ENCODE peak calls at places on chromosomes 16 and 17, in seven cellular contexts. X is left ventricle myocardium inferior, L is endothelial cell, S is fibroblast of mammary gland, P is foreskin fibroblast, C is mucosa of descending colon, O is mammary epithelial cell. A is an unnamed sample.

GRCh38 chr17:13157656-13158055 is 139.8 kb upstream of the ELAC2 start:
- DNase-seq in X (no peak), L (no peak), P (no peak), S (no peak), C (no peak), O (no peak), A (no peak)

GRCh38 chr17:78745407-78746088 is 36.5 kb downstream of the CYTH1 start:
- DNase-seq in P (peak; percentile 68), L (peak; percentile 31), X (no peak), C (no peak), S (peak; percentile 51), O (no peak), A (peak; percentile 51)

GRCh38 chr17:46768540-46768870 is 50.0 kb downstream of the WNT3 start:
- DNase-seq in S (no peak), L (no peak), P (no peak), C (no peak), X (no peak), O (no peak), A (no peak)

GRCh38 chr17:40525294-40525693 is 23.9 kb upstream of the TNS4 start:
- DNase-seq in X (no peak), O (no peak), L (no peak), P (no peak), S (no peak), C (no peak), A (no peak)

GRCh38 chr17:18156171-18156975 is 27.3 kb upstream of the ALKBH5 start:
- DNase-seq in O (no peak), C (no peak), X (no peak), L (no peak), S (peak; percentile 52), P (peak; percentile 52), A (no peak)

GRCh38 chr16:19681637-19682036 is 36.4 kb downstream of the KNOP1 start:
- DNase-seq in C (no peak), L (no peak), P (no peak), X (no peak), O (no peak), S (no peak), A (no peak)

GRCh38 chr17:44981221-44981968 is 13.3 kb upstream of the C1QL1 start:
- DNase-seq in O (peak; percentile 53), P (peak; percentile 76), C (no peak), L (no peak), X (no peak), S (peak; percentile 81), A (no peak)

GRCh38 chr17:21463779-21464407 is 87.7 kb downstream of the KCNJ12 start:
- DNase-seq in S (no peak), O (no peak), X (no peak), L (peak; percentile 66), P (peak; percentile 10), C (no peak), A (no peak)

GRCh38 chr17:38450699-38451029 is 22.4 kb downstream of the ARHGAP23 start:
- DNase-seq in P (no peak), S (no peak), X (no peak), C (no peak), O (no peak), L (no peak), A (no peak)

GRCh38 chr17:7552621-7553051 is 3.8 kb downstream of the TNFSF12 start:
- DNase-seq in L (no peak), S (no peak), P (no peak), O (no peak), C (no peak), X (no peak), A (no peak)

GRCh38 chr17:45262516-45263476 is 902 bp upstream of the SPATA32 start:
- DNase-seq in P (peak; percentile 75), C (no peak), L (no peak), O (no peak), S (peak; percentile 78), X (no peak), A (no peak)

GRCh38 chr17:17900615-17901520 is 64.1 kb upstream of the SREBF1 start:
- DNase-seq in L (no peak), X (peak; percentile 81), P (peak; percentile 100), O (peak; percentile 77), C (peak; percentile 55), S (peak; percentile 99), A (peak; percentile 60)

GRCh38 chr16:90077757-90078593 is 844 bp upstream of the PRDM7 start:
- DNase-seq in P (peak; percentile 49), S (peak; percentile 39), X (no peak), L (no peak), C (peak; percentile 73), O (no peak), A (peak; percentile 52)

DNA sequence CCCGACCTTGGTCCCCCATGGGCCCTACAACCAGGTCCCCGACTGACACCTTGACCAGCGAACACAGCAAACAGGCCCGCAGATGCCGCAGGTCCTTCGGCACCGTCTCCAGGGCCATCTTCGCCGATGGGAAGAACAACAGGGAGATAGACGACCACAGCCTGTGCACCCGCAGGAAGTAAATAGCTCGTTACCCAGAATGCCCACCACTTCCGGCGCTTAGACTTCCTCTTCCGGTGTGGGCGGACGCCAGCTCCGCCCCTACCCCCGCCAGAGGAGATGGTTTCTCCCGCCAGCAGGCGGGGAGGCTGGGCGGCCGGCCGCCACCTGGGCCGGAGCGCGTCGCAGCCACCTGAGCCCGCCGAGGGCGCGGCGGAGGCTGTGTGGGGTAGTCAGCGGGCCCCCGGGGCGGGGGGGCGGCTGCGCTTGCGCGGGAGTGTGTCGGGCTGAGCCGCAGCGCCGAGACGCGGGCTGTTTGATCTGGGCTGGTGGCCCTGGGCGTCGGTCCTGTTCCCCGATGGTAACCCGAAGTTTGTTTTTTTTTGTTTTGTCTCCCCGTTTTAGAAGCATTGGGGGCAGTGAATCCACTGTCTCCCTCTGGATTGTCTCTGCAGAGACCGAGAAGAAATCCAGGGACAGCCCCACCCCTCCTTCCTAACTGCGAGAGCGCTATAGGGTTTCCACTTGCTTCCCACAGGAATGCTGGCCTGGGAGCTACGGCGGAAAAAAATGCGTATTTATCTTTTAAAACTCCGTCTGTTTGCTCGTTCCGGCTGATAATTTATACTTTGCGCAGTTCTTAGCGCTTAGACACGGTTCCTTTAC is at the start of gene SUPT4H1:
- DNase-seq in S (peak; percentile 88), X (peak; percentile 84), L (peak; percentile 90), C (peak; percentile 96), P (peak; percentile 96), O (peak; percentile 95), A (peak; percentile 92)
- TF ChIP-seq CTCF in S (no peak), X (peak; percentile 14), L (no peak), C (no peak), P (no peak), O (peak; percentile 1), A (no peak)

DNA sequence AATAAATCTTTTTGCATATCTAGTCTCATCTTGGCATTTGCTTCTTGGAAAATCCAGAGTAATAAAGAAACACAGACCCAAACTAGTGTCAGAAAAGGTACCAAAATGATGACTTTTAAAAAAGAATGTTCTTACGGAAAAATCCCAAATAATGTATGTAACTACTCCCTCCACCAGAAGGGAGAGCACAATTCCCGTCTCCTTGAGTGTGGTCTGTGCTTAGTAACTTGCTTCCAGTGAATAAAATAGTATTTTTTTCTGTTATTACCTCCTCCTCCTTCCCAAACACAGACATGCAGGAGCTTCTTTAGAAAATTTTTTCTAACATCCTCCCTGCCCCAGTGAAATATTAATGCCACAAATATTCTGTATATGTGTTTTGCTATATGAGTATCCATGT is 358.1 kb downstream of the ZFHX3 start:
- DNase-seq in S (peak; percentile 35), C (no peak), O (no peak), X (no peak), P (no peak), L (no peak), A (no peak)
- TF ChIP-seq CTCF in S (peak; percentile 26), C (no peak), O (no peak), X (no peak), P (no peak), L (no peak), A (no peak)

DNA sequence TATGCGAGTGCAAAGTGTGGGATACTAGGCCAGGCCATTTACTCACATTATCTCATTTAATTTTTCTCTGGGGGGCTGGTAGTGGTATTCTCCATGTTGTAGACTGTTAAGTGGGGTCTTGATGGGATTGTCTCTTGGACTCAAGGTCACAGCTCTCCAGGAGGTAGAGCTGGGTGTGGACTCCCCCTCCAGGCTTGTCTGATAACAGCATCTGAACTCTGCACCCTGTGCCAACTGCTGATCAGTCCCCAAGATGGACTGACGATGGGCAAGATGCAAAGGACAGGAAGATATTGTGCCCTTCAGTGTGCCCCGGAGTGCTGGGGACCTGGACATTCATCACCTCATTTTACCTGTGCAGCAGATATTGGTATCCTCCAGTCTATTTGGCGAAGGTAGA is 147.8 kb downstream of the MSI2 start:
- DNase-seq in O (no peak), C (no peak), L (no peak), P (no peak), S (no peak), X (no peak), A (no peak)
- TF ChIP-seq CTCF in O (peak; percentile 24), C (no peak), L (no peak), P (no peak), S (no peak), X (no peak), A (peak; percentile 23)

DNA sequence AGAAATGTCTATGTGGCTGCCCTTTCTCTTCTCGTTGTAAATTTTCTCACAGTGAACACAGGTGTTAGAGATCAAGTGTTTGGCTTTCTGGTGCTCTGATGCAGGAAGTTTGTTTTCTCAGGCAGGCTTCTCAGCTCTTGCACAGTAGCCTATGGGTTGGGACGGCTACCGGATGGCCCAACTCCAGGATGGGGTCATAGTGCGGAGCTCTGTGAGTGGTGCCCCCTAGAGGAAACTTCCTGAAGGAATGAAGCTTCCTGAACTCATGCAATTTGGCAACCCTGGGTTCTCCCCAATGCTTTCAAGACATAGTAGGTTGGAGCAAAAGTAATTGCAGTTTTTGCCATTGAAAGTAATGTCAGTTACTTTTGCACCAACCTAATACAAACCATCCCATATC is 407.5 kb upstream of the HSBP1 start:
- DNase-seq in L (peak; percentile 3), P (no peak), X (no peak), O (no peak), C (no peak), S (no peak), A (no peak)
- TF ChIP-seq CTCF in L (no peak), P (no peak), X (no peak), O (no peak), C (no peak), S (no peak), A (no peak)